ENCODE peak calls at places on chromosomes 7 and 10, in six cellular contexts. A is NCI-H2081, C is activated T-cell treated with anti-CD3 and anti-CD28 coated beads for 48 hours, M is choroid plexus epithelial cell, I is SIG-M5, J is fibroblast of mammary gland. Z is an unnamed sample.

GRCh38 chr10:27620425-27621397 is 116.6 kb downstream of the RAB18 start:
- DNase-seq in A (no peak), C (no peak), M (no peak), I (no peak), J (peak; percentile 91), Z (peak; percentile 55)

GRCh38 chr10:75037171-75038153 is 74.0 kb upstream of the SAMD8 start:
- DNase-seq in A (no peak), C (no peak), M (no peak), I (no peak), J (no peak), Z (no peak)

GRCh38 chr10:106609867-106610266 is 554.6 kb downstream of the SORCS1 start:
- DNase-seq in A (no peak), C (no peak), M (peak; percentile 23), I (no peak), J (peak; percentile 22), Z (peak; percentile 43)

GRCh38 chr7:37320140-37320839 is 128.4 kb downstream of the ELMO1 start:
- DNase-seq in A (no peak), C (no peak), M (no peak), I (no peak), J (no peak), Z (peak; percentile 70)

GRCh38 chr10:100775346-100775745 is 30.0 kb downstream of the PAX2 start:
- DNase-seq in A (no peak), C (no peak), M (no peak), I (no peak), J (peak; percentile 49), Z (no peak)

GRCh38 chr10:19931886-19932285 is 115.7 kb downstream of the PLXDC2 start:
- DNase-seq in A (no peak), C (no peak), M (no peak), I (no peak), J (peak; percentile 37), Z (no peak)

GRCh38 chr10:26048756-26049155 is 114.7 kb downstream of the MYO3A start:
- DNase-seq in A (no peak), C (no peak), M (no peak), I (no peak), J (no peak), Z (no peak)

GRCh38 chr7:131745645-131746248 is 189.3 kb upstream of the PODXL start:
- DNase-seq in A (no peak), C (peak; percentile 2), M (peak; percentile 61), I (no peak), J (peak; percentile 21), Z (peak; percentile 81)

GRCh38 chr7:87482115-87482514 is 6.6 kb upstream of the ABCB4 start:
- DNase-seq in A (no peak), C (no peak), M (no peak), I (no peak), J (no peak), Z (no peak)

GRCh38 chr7:34928052-34928451 is 109.2 kb downstream of the DPY19L1 start:
- DNase-seq in A (no peak), C (peak; percentile 36), M (peak; percentile 49), I (no peak), J (peak; percentile 25), Z (peak; percentile 42)

GRCh38 chr10:128727114-128727513 is 600.9 kb upstream of the MKI67 start:
- DNase-seq in A (no peak), C (no peak), M (no peak), I (no peak), J (no peak), Z (no peak)

GRCh38 chr10:110446954-110447608 is 50.6 kb upstream of the DUSP5 start:
- DNase-seq in A (no peak), C (no peak), M (peak; percentile 81), I (no peak), J (peak; percentile 95), Z (peak; percentile 51)

GRCh38 chr10:118339096-118339495 is 3.0 kb downstream of the FAM204A start:
- DNase-seq in A (no peak), C (no peak), M (no peak), I (no peak), J (no peak), Z (no peak)

GRCh38 chr7:36671432-36671829 is 52.9 kb downstream of the AOAH start:
- DNase-seq in A (no peak), C (no peak), M (no peak), I (no peak), J (no peak), Z (no peak)

GRCh38 chr7:121798896-121799295 is 74.1 kb upstream of the PTPRZ1 start:
- DNase-seq in A (no peak), C (no peak), M (peak; percentile 5), I (no peak), J (no peak), Z (no peak)

GRCh38 chr7:95213809-95214492 is 110.4 kb downstream of the PON1 start:
- DNase-seq in A (no peak), C (no peak), M (peak; percentile 61), I (no peak), J (peak; percentile 99), Z (peak; percentile 55)

GRCh38 chr10:127612-128432 is 7.4 kb upstream of the ZMYND11 start:
- DNase-seq in A (no peak), C (no peak), M (no peak), I (peak; percentile 37), J (no peak), Z (no peak)

GRCh38 chr7:132489776-132490237 is 86.5 kb downstream of the PLXNA4 start:
- DNase-seq in A (no peak), C (no peak), M (no peak), I (no peak), J (no peak), Z (no peak)

GRCh38 chr10:62046522-62047239 is 145.2 kb downstream of the ARID5B start:
- DNase-seq in A (no peak), C (no peak), M (peak; percentile 91), I (no peak), J (peak; percentile 68), Z (peak; percentile 70)

GRCh38 chr10:70880077-70880534 is 8.3 kb downstream of the PCBD1 start:
- DNase-seq in A (peak; percentile 53), C (peak; percentile 56), M (peak; percentile 89), I (no peak), J (peak; percentile 83), Z (peak; percentile 86)

Z was measured in SJCRH30.